ENCODE peak calls at places on chromosomes 16 and 17, in five cellular contexts. C is HFFc6, V is cardiac fibroblast, M is psoas muscle, B is activated B cell treated with CpG ODN at 0.5 μM for 24 hours. A is an unnamed sample.

GRCh38 chr16:88773812-88774291 is 11.2 kb downstream of the PIEZO1 start:
- DNase-seq in C (peak), V (peak), M (peak), B (no peak), A (peak)

GRCh38 chr17:42342242-42343008 is 45.8 kb downstream of the STAT3 start:
- DNase-seq in C (peak), V (peak), M (no peak), B (no peak), A (no peak)

GRCh38 chr17:5785343-5785742 is 201.0 kb upstream of the NLRP1 start:
- DNase-seq in C (peak), V (peak), M (no peak), B (no peak), A (no peak)

GRCh38 chr16:79715088-79715487 is 114.6 kb upstream of the MAF start:
- DNase-seq in C (no peak), V (no peak), M (no peak), B (no peak), A (no peak)

GRCh38 chr17:9467518-9467917 is 108.1 kb downstream of the STX8 start:
- DNase-seq in C (no peak), V (no peak), M (no peak), B (no peak), A (no peak)

GRCh38 chr17:32658470-32659418 is 172.0 kb downstream of the CDK5R1 start:
- DNase-seq in C (no peak), V (no peak), M (no peak), B (no peak), A (no peak)

GRCh38 chr17:54063639-54064038 is 240.9 kb downstream of the KIF2B start:
- DNase-seq in C (no peak), V (no peak), M (no peak), B (no peak), A (no peak)

GRCh38 chr17:76625496-76625895 is 18.1 kb downstream of the ST6GALNAC1 start:
- DNase-seq in C (no peak), V (no peak), M (no peak), B (no peak), A (no peak)

GRCh38 chr17:40900819-40901356 is 15.8 kb upstream of the KRT20 start:
- DNase-seq in C (no peak), V (no peak), M (no peak), B (no peak), A (no peak)

GRCh38 chr17:9237661-9238301 is 216.5 kb downstream of the NTN1 start:
- DNase-seq in C (no peak), V (no peak), M (no peak), B (no peak), A (no peak)

GRCh38 chr16:12321363-12321762 is 344.8 kb downstream of the SNX29 start:
- DNase-seq in C (no peak), V (no peak), M (no peak), B (no peak), A (no peak)

GRCh38 chr16:30534368-30535105 is at the start of gene ZNF747:
- DNase-seq in C (peak), V (peak), M (peak), B (peak), A (peak)
- TF ChIP-seq CTCF in C (no peak), V (no peak), M (peak), B (no peak), A (peak)

DNA sequence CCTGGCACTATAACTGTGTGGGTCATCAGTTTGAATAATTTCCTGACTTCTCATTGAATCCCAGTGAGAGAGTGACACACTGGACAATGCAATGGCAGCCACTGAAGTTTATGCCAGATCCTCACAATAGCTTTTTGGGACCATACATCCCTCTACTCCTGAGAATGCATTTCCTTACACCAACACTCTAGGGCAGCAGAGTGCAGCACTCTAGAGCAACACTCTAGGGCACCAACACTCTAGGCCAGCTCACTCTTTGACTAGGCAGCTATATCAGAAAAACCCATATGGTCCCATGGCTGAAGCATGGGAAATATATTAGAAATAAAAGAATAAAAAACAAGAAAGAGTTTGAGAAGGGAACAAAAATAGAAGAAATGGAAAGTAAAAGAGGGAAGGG is 309.2 kb downstream of the MAP2K6 start:
- DNase-seq in C (no peak), V (peak), M (no peak), B (no peak), A (no peak)
- TF ChIP-seq CTCF in C (peak), V (peak), M (no peak), B (no peak), A (no peak)

GRCh38 chr17:74296548-74296936 is 22.5 kb downstream of the DNAI2 start:
- DNase-seq in C (peak), V (peak), M (peak), B (no peak), A (peak)
- TF ChIP-seq CTCF in C (peak), V (peak), M (peak), B (no peak), A (peak)

GRCh38 chr17:38864636-38865398 is 5.0 kb upstream of the LASP1 start:
- DNase-seq in C (no peak), V (peak), M (no peak), B (no peak), A (no peak)
- TF ChIP-seq CTCF in C (peak), V (peak), M (no peak), B (no peak), A (peak)

DNA sequence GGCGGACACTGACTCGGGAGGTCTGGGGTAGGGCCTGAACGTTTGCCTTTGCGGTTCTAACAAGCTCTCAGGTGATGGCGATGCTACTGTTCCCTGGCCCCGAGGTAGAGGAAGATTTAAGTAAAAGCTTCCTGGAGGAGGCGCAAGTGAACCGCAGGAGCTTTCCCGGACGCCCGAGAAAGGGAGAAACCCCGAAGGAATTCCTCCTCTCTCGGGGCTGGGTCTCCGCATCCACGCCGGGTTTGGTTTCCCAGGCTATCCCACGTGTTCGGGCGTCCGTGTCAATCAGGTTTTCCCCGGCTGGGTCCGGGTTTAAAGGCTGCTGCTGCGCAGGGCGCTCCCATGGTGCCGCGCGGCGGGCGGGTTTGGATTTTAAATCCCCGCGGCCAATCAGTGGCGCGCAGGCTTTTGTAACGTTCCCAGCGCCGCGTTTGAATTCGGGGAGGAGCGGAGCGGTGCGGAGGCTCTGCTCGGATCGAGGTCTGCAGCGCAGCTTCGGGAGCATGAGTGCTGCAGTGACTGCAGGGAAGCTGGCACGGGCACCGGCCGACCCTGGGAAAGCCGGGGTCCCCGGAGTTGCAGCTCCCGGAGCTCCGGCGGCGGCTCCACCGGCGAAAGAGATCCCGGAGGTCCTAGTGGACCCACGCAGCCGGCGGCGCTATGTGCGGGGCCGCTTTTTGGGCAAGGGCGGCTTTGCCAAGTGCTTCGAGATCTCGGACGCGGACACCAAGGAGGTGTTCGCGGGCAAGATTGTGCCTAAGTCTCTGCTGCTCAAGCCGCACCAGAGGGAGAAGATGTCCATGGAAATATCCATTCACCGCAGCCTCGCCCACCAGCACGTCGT is at the start of gene PLK1:
- DNase-seq in C (peak), V (peak), M (peak), B (peak), A (peak)
- TF ChIP-seq CTCF in C (peak), V (peak), M (peak), B (no peak), A (peak)

A was measured in Calu3.